ENCODE peak calls at places on chromosomes 2 and 18, in ten cellular contexts. U is activated T-cell treated with anti-CD3 and anti-CD28 coated beads for 24 hours; M is GM12865; E is C1 segment of cervical spinal cord; I is kidney epithelial cell; L is kidney glomerular epithelial cell; P is activated CD8-positive, alpha-beta memory T cell treated with anti-CD3 and anti-CD28 coated beads for 48 hours; H is head of caudate nucleus; T is stimulated activated naive CD4-positive, alpha-beta T cell; F is pancreas. O is an unnamed sample.

GRCh38 chr2:133377021-133377481 is 191.2 kb downstream of the NCKAP5 start:
- DNase-seq in I (no peak), P (no peak), M (no peak), F (no peak), T (no peak), L (peak), H (no peak), E (no peak), U (no peak), O (no peak)

GRCh38 chr18:73660931-73661330 is 486.7 kb downstream of the FBXO15 start:
- DNase-seq in M (no peak), T (no peak), I (no peak), U (no peak), H (no peak), P (no peak), L (no peak), F (no peak), E (no peak), O (no peak)

GRCh38 chr2:102606353-102606752 is 13.0 kb upstream of the SLC9A2 start:
- DNase-seq in U (no peak), L (no peak), M (no peak), F (no peak), E (no peak), T (no peak), H (no peak), I (peak), P (no peak), O (no peak)

GRCh38 chr2:175366814-175367213 is 185.3 kb upstream of the ATP5MC3 start:
- DNase-seq in M (peak), E (no peak), H (peak), L (peak), I (peak), T (no peak), U (no peak), F (peak), P (no peak), O (peak)

GRCh38 chr2:72920317-72921087 is 3.2 kb downstream of the EMX1 start:
- DNase-seq in T (no peak), L (no peak), F (no peak), E (no peak), I (no peak), M (peak), H (no peak), U (no peak), P (no peak), O (no peak)

GRCh38 chr2:130759906-130760753 is 4.8 kb downstream of the AMER3 start:
- DNase-seq in I (no peak), E (no peak), H (no peak), L (no peak), F (peak), T (no peak), P (no peak), M (no peak), U (no peak), O (no peak)

GRCh38 chr2:27227501-27227900 is 10.3 kb downstream of the CAD start:
- DNase-seq in M (no peak), U (no peak), F (no peak), T (no peak), E (no peak), I (no peak), P (no peak), H (no peak), L (no peak), O (no peak)

GRCh38 chr2:65265090-65266045 is 37.7 kb downstream of the ACTR2 start:
- DNase-seq in F (peak), I (peak), L (peak), T (peak), E (no peak), P (no peak), M (peak), H (peak), U (no peak), O (peak)

GRCh38 chr2:42897386-42897785 is 105.0 kb upstream of the HAAO start:
- DNase-seq in P (no peak), T (no peak), M (no peak), H (no peak), E (no peak), F (no peak), U (no peak), L (no peak), I (no peak), O (no peak)

GRCh38 chr2:220510668-220511067 is 883.2 kb downstream of the SLC4A3 start:
- DNase-seq in F (no peak), L (no peak), U (no peak), E (no peak), M (no peak), I (no peak), P (no peak), H (no peak), T (no peak), O (no peak)

GRCh38 chr18:10488022-10488421 is 33.6 kb downstream of the APCDD1 start:
- DNase-seq in M (no peak), T (no peak), I (no peak), U (no peak), H (no peak), P (no peak), F (no peak), E (no peak), L (no peak), O (no peak)

GRCh38 chr2:105858868-105859693 is 114.4 kb downstream of the NCK2 start:
- DNase-seq in H (peak), U (no peak), E (no peak), P (no peak), L (no peak), M (no peak), T (no peak), F (no peak), I (no peak), O (no peak)

GRCh38 chr2:148130571-148130970 is 109.7 kb downstream of the MBD5 start:
- DNase-seq in P (no peak), T (no peak), E (no peak), L (peak), U (no peak), F (no peak), I (peak), H (no peak), M (no peak), O (no peak)

GRCh38 chr2:46813046-46813445 is 102.6 kb downstream of the MCFD2 start:
- DNase-seq in U (no peak), H (no peak), E (no peak), L (no peak), M (no peak), T (no peak), F (no peak), I (no peak), P (no peak), O (no peak)

GRCh38 chr2:86552889-86553288 is 10.4 kb downstream of the CHMP3 start:
- DNase-seq in M (no peak), T (peak), I (no peak), L (no peak), F (no peak), E (no peak), U (no peak), P (no peak), H (peak), O (no peak)

GRCh38 chr2:165293439-165294420 is 54.5 kb downstream of the SCN2A start:
- DNase-seq in E (no peak), P (no peak), M (peak), H (no peak), I (peak), F (peak), U (peak), L (peak), T (peak), O (peak)

GRCh38 chr2:72116081-72116533 is 31.6 kb downstream of the CYP26B1 start:
- DNase-seq in T (no peak), M (no peak), F (no peak), H (no peak), L (no peak), U (no peak), E (no peak), I (no peak), P (no peak), O (no peak)

GRCh38 chr2:220081171-220081570 is 453.7 kb downstream of the SLC4A3 start:
- DNase-seq in P (no peak), T (no peak), F (no peak), E (no peak), M (no peak), H (no peak), L (no peak), U (no peak), I (no peak), O (no peak)

GRCh38 chr18:36464126-36464651 is 166.7 kb downstream of the FHOD3 start:
- DNase-seq in L (no peak), U (no peak), E (no peak), I (no peak), P (no peak), M (no peak), T (no peak), F (no peak), H (no peak), O (no peak)

GRCh38 chr2:169286858-169287257 is 75.5 kb downstream of the LRP2 start:
- DNase-seq in F (no peak), I (no peak), L (no peak), E (no peak), M (no peak), H (no peak), T (no peak), P (no peak), U (no peak), O (no peak)

GRCh38 chr2:1544478-1545069 is 131.3 kb downstream of the TPO start:
- DNase-seq in L (peak), M (no peak), P (no peak), U (no peak), E (no peak), F (no peak), I (no peak), H (no peak), T (no peak), O (no peak)

GRCh38 chr2:215979615-215980014 is 33.7 kb downstream of the MREG start:
- DNase-seq in T (no peak), L (no peak), M (peak), I (no peak), E (no peak), P (no peak), F (no peak), U (no peak), H (no peak), O (no peak)

GRCh38 chr18:57813245-57813644 is 10.1 kb upstream of the ATP8B1 start:
- DNase-seq in L (peak), H (no peak), E (no peak), F (no peak), P (no peak), T (no peak), M (no peak), I (peak), U (no peak), O (no peak)

GRCh38 chr2:212914392-212914791 is 237.0 kb downstream of the IKZF2 start:
- DNase-seq in U (no peak), H (no peak), M (no peak), F (no peak), I (no peak), T (no peak), P (no peak), E (no peak), L (no peak), O (peak)

GRCh38 chr18:32366586-32367538 is 103.8 kb downstream of the GAREM1 start:
- DNase-seq in H (no peak), U (no peak), M (no peak), P (no peak), I (peak), L (peak), E (no peak), T (no peak), F (no peak), O (no peak)

GRCh38 chr2:241095594-241096290 is 6.3 kb downstream of the MTERF4 start:
- DNase-seq in I (no peak), U (no peak), L (no peak), M (no peak), T (peak), E (no peak), H (no peak), F (no peak), P (no peak), O (no peak)

GRCh38 chr2:150169230-150169629 is 318.2 kb downstream of the RND3 start:
- DNase-seq in U (no peak), I (no peak), E (no peak), F (peak), H (no peak), P (no peak), M (no peak), T (no peak), L (no peak), O (no peak)

GRCh38 chr18:48044944-48045343 is 114.5 kb upstream of the SMAD2 start:
- DNase-seq in M (no peak), I (no peak), T (no peak), E (no peak), F (no peak), L (no peak), P (no peak), U (no peak), H (no peak), O (no peak)

GRCh38 chr2:184532541-184532940 is 65.8 kb upstream of the ZNF804A start:
- DNase-seq in E (no peak), T (no peak), U (no peak), P (no peak), M (no peak), H (no peak), I (no peak), L (no peak), F (no peak), O (no peak)

GRCh38 chr2:216905649-216906048 is 45.8 kb upstream of the TNP1 start:
- DNase-seq in L (no peak), T (no peak), M (no peak), H (no peak), I (no peak), F (no peak), U (no peak), P (no peak), E (no peak), O (no peak)

GRCh38 chr2:171347591-171348032 is 86.2 kb downstream of the METTL8 start:
- DNase-seq in M (peak), H (no peak), F (no peak), U (no peak), L (peak), T (no peak), P (no peak), I (peak), E (no peak), O (no peak)

GRCh38 chr18:12608292-12608691 is 49.6 kb downstream of the SPIRE1 start:
- DNase-seq in E (no peak), L (no peak), I (no peak), U (no peak), P (no peak), F (no peak), H (no peak), T (no peak), M (no peak), O (no peak)

GRCh38 chr2:209391776-209392401 is 32.0 kb upstream of the MAP2 start:
- DNase-seq in E (no peak), I (no peak), M (no peak), T (no peak), P (no peak), F (no peak), L (no peak), U (no peak), H (no peak), O (no peak)

GRCh38 chr18:68533641-68534040 is 181.3 kb downstream of the TMX3 start:
- DNase-seq in E (no peak), H (no peak), T (no peak), F (no peak), M (no peak), P (no peak), I (no peak), L (no peak), U (no peak), O (no peak)

GRCh38 chr18:45275367-45276113 is 339.7 kb upstream of the SLC14A2 start:
- DNase-seq in M (peak), U (no peak), T (no peak), H (no peak), I (no peak), L (peak), F (no peak), P (no peak), E (no peak), O (peak)

GRCh38 chr2:127733113-127733815 is 32.0 kb downstream of the SFT2D3 start:
- DNase-seq in F (no peak), I (no peak), M (no peak), H (no peak), L (no peak), P (no peak), T (no peak), U (no peak), E (no peak), O (no peak)